ENCODE peak calls at places on chromosome 14, in six cellular contexts. One of them, this sample, is unnamed.

GRCh38 chr14:35285168-35285990 is 6.8 kb upstream of the PSMA6 start:
- DNase-seq in activated CD8-positive, alpha-beta memory T cell treated with anti-CD3 and anti-CD28 coated beads for 1 hour: no peak
- DNase-seq in CD8-positive, alpha-beta T cell: no peak
- DNase-seq in foreskin fibroblast: peak
- DNase-seq in ACHN: no peak
- DNase-seq in pancreas: no peak
- DNase-seq in this sample: no peak

GRCh38 chr14:51400142-51400541 is 160.1 kb downstream of the TMX1 start:
- DNase-seq in ACHN: peak
- DNase-seq in pancreas: no peak
- DNase-seq in foreskin fibroblast: no peak
- DNase-seq in CD8-positive, alpha-beta T cell: no peak
- DNase-seq in activated CD8-positive, alpha-beta memory T cell treated with anti-CD3 and anti-CD28 coated beads for 1 hour: no peak
- DNase-seq in this sample: no peak

GRCh38 chr14:58918066-58918465 is 270.4 kb upstream of the DAAM1 start:
- DNase-seq in foreskin fibroblast: no peak
- DNase-seq in CD8-positive, alpha-beta T cell: no peak
- DNase-seq in pancreas: no peak
- DNase-seq in ACHN: peak
- DNase-seq in activated CD8-positive, alpha-beta memory T cell treated with anti-CD3 and anti-CD28 coated beads for 1 hour: no peak
- DNase-seq in this sample: no peak

GRCh38 chr14:21924479-21924878 is 250.9 kb upstream of the OR4E1 start:
- DNase-seq in CD8-positive, alpha-beta T cell: peak
- DNase-seq in pancreas: no peak
- DNase-seq in activated CD8-positive, alpha-beta memory T cell treated with anti-CD3 and anti-CD28 coated beads for 1 hour: no peak
- DNase-seq in foreskin fibroblast: no peak
- DNase-seq in ACHN: no peak
- DNase-seq in this sample: no peak

GRCh38 chr14:77707355-77707723 is 484 bp downstream of the ALKBH1 start:
- DNase-seq in foreskin fibroblast: peak
- DNase-seq in activated CD8-positive, alpha-beta memory T cell treated with anti-CD3 and anti-CD28 coated beads for 1 hour: no peak
- DNase-seq in ACHN: peak
- DNase-seq in pancreas: no peak
- DNase-seq in CD8-positive, alpha-beta T cell: peak
- DNase-seq in this sample: peak

GRCh38 chr14:69354383-69355154 is 43.5 kb downstream of the ERH start:
- DNase-seq in CD8-positive, alpha-beta T cell: peak
- DNase-seq in foreskin fibroblast: no peak
- DNase-seq in activated CD8-positive, alpha-beta memory T cell treated with anti-CD3 and anti-CD28 coated beads for 1 hour: peak
- DNase-seq in ACHN: no peak
- DNase-seq in pancreas: no peak
- DNase-seq in this sample: no peak

GRCh38 chr14:39382463-39382862 is 49.8 kb downstream of the FBXO33 start:
- DNase-seq in pancreas: no peak
- DNase-seq in ACHN: no peak
- DNase-seq in activated CD8-positive, alpha-beta memory T cell treated with anti-CD3 and anti-CD28 coated beads for 1 hour: no peak
- DNase-seq in foreskin fibroblast: no peak
- DNase-seq in CD8-positive, alpha-beta T cell: no peak
- DNase-seq in this sample: no peak

GRCh38 chr14:75984674-75985073 is 889 bp upstream of the IFT43 start:
- DNase-seq in CD8-positive, alpha-beta T cell: no peak
- DNase-seq in activated CD8-positive, alpha-beta memory T cell treated with anti-CD3 and anti-CD28 coated beads for 1 hour: no peak
- DNase-seq in ACHN: no peak
- DNase-seq in pancreas: no peak
- DNase-seq in foreskin fibroblast: no peak
- DNase-seq in this sample: no peak

GRCh38 chr14:68968051-68968450 is 11.1 kb downstream of the ACTN1 start:
- DNase-seq in pancreas: no peak
- DNase-seq in ACHN: no peak
- DNase-seq in CD8-positive, alpha-beta T cell: peak
- DNase-seq in activated CD8-positive, alpha-beta memory T cell treated with anti-CD3 and anti-CD28 coated beads for 1 hour: peak
- DNase-seq in foreskin fibroblast: no peak
- DNase-seq in this sample: no peak

GRCh38 chr14:105852378-105853088 is 326.1 kb downstream of the TMEM121 start:
- DNase-seq in ACHN: no peak
- DNase-seq in activated CD8-positive, alpha-beta memory T cell treated with anti-CD3 and anti-CD28 coated beads for 1 hour: no peak
- DNase-seq in CD8-positive, alpha-beta T cell: no peak
- DNase-seq in pancreas: no peak
- DNase-seq in foreskin fibroblast: no peak
- DNase-seq in this sample: no peak

GRCh38 chr14:22311625-22312024 is 277.4 kb downstream of the DAD1 start:
- DNase-seq in CD8-positive, alpha-beta T cell: no peak
- DNase-seq in pancreas: no peak
- DNase-seq in activated CD8-positive, alpha-beta memory T cell treated with anti-CD3 and anti-CD28 coated beads for 1 hour: no peak
- DNase-seq in ACHN: no peak
- DNase-seq in foreskin fibroblast: no peak
- DNase-seq in this sample: no peak

GRCh38 chr14:74574092-74574438 is 38.0 kb downstream of the LTBP2 start:
- DNase-seq in pancreas: no peak
- DNase-seq in ACHN: no peak
- DNase-seq in activated CD8-positive, alpha-beta memory T cell treated with anti-CD3 and anti-CD28 coated beads for 1 hour: no peak
- DNase-seq in CD8-positive, alpha-beta T cell: no peak
- DNase-seq in foreskin fibroblast: no peak
- DNase-seq in this sample: no peak

GRCh38 chr14:54193871-54194270 is 202.9 kb upstream of the CDKN3 start:
- DNase-seq in foreskin fibroblast: no peak
- DNase-seq in CD8-positive, alpha-beta T cell: no peak
- DNase-seq in ACHN: no peak
- DNase-seq in activated CD8-positive, alpha-beta memory T cell treated with anti-CD3 and anti-CD28 coated beads for 1 hour: no peak
- DNase-seq in pancreas: no peak
- DNase-seq in this sample: no peak

GRCh38 chr14:23182372-23183014 is 967 bp downstream of the SLC7A8 start:
- DNase-seq in pancreas: peak
- DNase-seq in foreskin fibroblast: no peak
- DNase-seq in activated CD8-positive, alpha-beta memory T cell treated with anti-CD3 and anti-CD28 coated beads for 1 hour: peak
- DNase-seq in ACHN: peak
- DNase-seq in CD8-positive, alpha-beta T cell: no peak
- DNase-seq in this sample: no peak

GRCh38 chr14:92747701-92748258 is 647 bp downstream of the LGMN start:
- DNase-seq in activated CD8-positive, alpha-beta memory T cell treated with anti-CD3 and anti-CD28 coated beads for 1 hour: no peak
- DNase-seq in CD8-positive, alpha-beta T cell: no peak
- DNase-seq in pancreas: no peak
- DNase-seq in foreskin fibroblast: no peak
- DNase-seq in ACHN: peak
- DNase-seq in this sample: no peak

GRCh38 chr14:44149597-44149996 is 357.5 kb downstream of the FSCB start:
- DNase-seq in CD8-positive, alpha-beta T cell: no peak
- DNase-seq in foreskin fibroblast: no peak
- DNase-seq in pancreas: no peak
- DNase-seq in activated CD8-positive, alpha-beta memory T cell treated with anti-CD3 and anti-CD28 coated beads for 1 hour: no peak
- DNase-seq in ACHN: peak
- DNase-seq in this sample: no peak

GRCh38 chr14:99605299-99605961 is 1.4 kb upstream of the CCDC85C start:
- DNase-seq in foreskin fibroblast: peak
- DNase-seq in pancreas: peak
- DNase-seq in CD8-positive, alpha-beta T cell: peak
- DNase-seq in ACHN: peak
- DNase-seq in activated CD8-positive, alpha-beta memory T cell treated with anti-CD3 and anti-CD28 coated beads for 1 hour: peak
- DNase-seq in this sample: peak

GRCh38 chr14:93013368-93013719 is 90.4 kb downstream of the CHGA start:
- DNase-seq in pancreas: no peak
- DNase-seq in CD8-positive, alpha-beta T cell: no peak
- DNase-seq in foreskin fibroblast: peak
- DNase-seq in activated CD8-positive, alpha-beta memory T cell treated with anti-CD3 and anti-CD28 coated beads for 1 hour: no peak
- DNase-seq in ACHN: no peak
- DNase-seq in this sample: no peak

GRCh38 chr14:58777541-58777979 is 139.8 kb downstream of the DACT1 start:
- DNase-seq in ACHN: no peak
- DNase-seq in activated CD8-positive, alpha-beta memory T cell treated with anti-CD3 and anti-CD28 coated beads for 1 hour: no peak
- DNase-seq in pancreas: no peak
- DNase-seq in foreskin fibroblast: no peak
- DNase-seq in CD8-positive, alpha-beta T cell: no peak
- DNase-seq in this sample: no peak

GRCh38 chr14:32331227-32331597 is 2.1 kb downstream of the AKAP6 start:
- DNase-seq in pancreas: no peak
- DNase-seq in activated CD8-positive, alpha-beta memory T cell treated with anti-CD3 and anti-CD28 coated beads for 1 hour: no peak
- DNase-seq in ACHN: no peak
- DNase-seq in foreskin fibroblast: no peak
- DNase-seq in CD8-positive, alpha-beta T cell: no peak
- DNase-seq in this sample: no peak

GRCh38 chr14:77086951-77087350 is 11.1 kb upstream of the CIPC start:
- DNase-seq in activated CD8-positive, alpha-beta memory T cell treated with anti-CD3 and anti-CD28 coated beads for 1 hour: no peak
- DNase-seq in foreskin fibroblast: no peak
- DNase-seq in ACHN: no peak
- DNase-seq in pancreas: no peak
- DNase-seq in CD8-positive, alpha-beta T cell: no peak
- DNase-seq in this sample: no peak

GRCh38 chr14:100735271-100735670 is 8.6 kb downstream of the DLK1 start:
- DNase-seq in foreskin fibroblast: no peak
- DNase-seq in pancreas: no peak
- DNase-seq in CD8-positive, alpha-beta T cell: no peak
- DNase-seq in activated CD8-positive, alpha-beta memory T cell treated with anti-CD3 and anti-CD28 coated beads for 1 hour: no peak
- DNase-seq in ACHN: no peak
- DNase-seq in this sample: no peak